ENCODE peak calls at places on chromosome 15, in four cellular contexts. U is progenitor cell of endocrine pancreas, Y is osteocyte, V is GM20000. F is an unnamed sample.

GRCh38 chr15:45120081-45120972 is 6.2 kb downstream of the DUOXA2 start:
- DNase-seq in U (no peak), Y (no peak), V (no peak), F (no peak)

GRCh38 chr15:96115642-96116041 is 214.9 kb upstream of the NR2F2 start:
- DNase-seq in U (no peak), Y (no peak), V (no peak), F (no peak)

GRCh38 chr15:77371850-77372249 is 48.1 kb downstream of the PEAK1 start:
- DNase-seq in U (no peak), Y (no peak), V (peak), F (no peak)

GRCh38 chr15:60081976-60082375 is 77.9 kb downstream of the FOXB1 start:
- DNase-seq in U (no peak), Y (no peak), V (no peak), F (no peak)

GRCh38 chr15:65054333-65055200 is 9.4 kb downstream of the SLC51B start:
- DNase-seq in U (peak), Y (peak), V (peak), F (peak)

GRCh38 chr15:94470492-94470891 is 239.1 kb downstream of the MCTP2 start:
- DNase-seq in U (no peak), Y (no peak), V (no peak), F (no peak)

GRCh38 chr15:38069001-38069400 is 134.6 kb downstream of the TMCO5A start:
- DNase-seq in U (no peak), Y (no peak), V (peak), F (peak)

GRCh38 chr15:49521802-49522201 is 98.8 kb downstream of the FGF7 start:
- DNase-seq in U (no peak), Y (no peak), V (no peak), F (no peak)

GRCh38 chr15:80595391-80595790 is 99.7 kb upstream of the ABHD17C start:
- DNase-seq in U (no peak), Y (no peak), V (no peak), F (no peak)

GRCh38 chr15:38192496-38192895 is 60.1 kb upstream of the SPRED1 start:
- DNase-seq in U (no peak), Y (no peak), V (no peak), F (no peak)

GRCh38 chr15:59140422-59141226 is 35.7 kb downstream of the CCNB2 start:
- DNase-seq in U (no peak), Y (peak), V (peak), F (no peak)

GRCh38 chr15:52997123-52997522 is 207.0 kb upstream of the ONECUT1 start:
- DNase-seq in U (no peak), Y (no peak), V (no peak), F (no peak)

GRCh38 chr15:78599189-78599588 is 21.6 kb downstream of the CHRNA3 start:
- DNase-seq in U (no peak), Y (no peak), V (no peak), F (no peak)

GRCh38 chr15:44710236-44711088 is 661 bp downstream of the PATL2 start:
- DNase-seq in U (no peak), Y (no peak), V (peak), F (peak)

GRCh38 chr15:35991386-35991785 is 445.4 kb upstream of the DPH6 start:
- DNase-seq in U (no peak), Y (no peak), V (no peak), F (no peak)

GRCh38 chr15:90561344-90562244 is 31.9 kb downstream of the CRTC3 start:
- DNase-seq in U (no peak), Y (no peak), V (no peak), F (peak)

GRCh38 chr15:100111103-100112060 is 230.4 kb downstream of the ADAMTS17 start:
- DNase-seq in U (no peak), Y (no peak), V (no peak), F (peak)

GRCh38 chr15:68765602-68766368 is 54.9 kb downstream of the ANP32A start:
- DNase-seq in U (no peak), Y (peak), V (no peak), F (no peak)

GRCh38 chr15:47331796-47332480 is 385.4 kb upstream of the SEMA6D start:
- DNase-seq in U (no peak), Y (no peak), V (no peak), F (no peak)

GRCh38 chr15:92294759-92295158 is 98.9 kb upstream of the ST8SIA2 start:
- DNase-seq in U (no peak), Y (no peak), V (no peak), F (no peak)

GRCh38 chr15:90035095-90035834 is 34.1 kb downstream of the ZNF710 start:
- DNase-seq in U (no peak), Y (no peak), V (no peak), F (no peak)

GRCh38 chr15:41283653-41284424 is 48.6 kb downstream of the OIP5 start:
- DNase-seq in U (peak), Y (peak), V (peak), F (peak)

GRCh38 chr15:44193651-44194396 is 1.2 kb downstream of the FRMD5 start:
- DNase-seq in U (no peak), Y (no peak), V (peak), F (peak)

GRCh38 chr15:64653757-64654156 is 121.6 kb downstream of the RBPMS2 start:
- DNase-seq in U (no peak), Y (no peak), V (no peak), F (no peak)

GRCh38 chr15:40361640-40362039 is 3.6 kb downstream of the DISP2 start:
- DNase-seq in U (no peak), Y (no peak), V (no peak), F (no peak)

GRCh38 chr15:87597346-87598052 is 659.0 kb downstream of the NTRK3 start:
- DNase-seq in U (no peak), Y (no peak), V (no peak), F (peak)

GRCh38 chr15:51888593-51889195 is 59.2 kb downstream of the TMOD3 start:
- DNase-seq in U (no peak), Y (no peak), V (peak), F (no peak)

GRCh38 chr15:86555114-86555513 is 475.4 kb downstream of the AGBL1 start:
- DNase-seq in U (no peak), Y (no peak), V (no peak), F (no peak)

GRCh38 chr15:71071529-71071928 is 43.7 kb upstream of the THSD4 start:
- DNase-seq in U (no peak), Y (no peak), V (no peak), F (no peak)

GRCh38 chr15:22786868-22787698 is 639 bp downstream of the NIPA1 start:
- DNase-seq in U (peak), Y (no peak), V (peak), F (peak)

GRCh38 chr15:99424978-99425665 is 140.7 kb upstream of the MEF2A start:
- DNase-seq in U (no peak), Y (no peak), V (peak), F (peak)

GRCh38 chr15:78055923-78056713 is 21.4 kb downstream of the TBC1D2B start:
- DNase-seq in U (no peak), Y (no peak), V (no peak), F (no peak)

GRCh38 chr15:57951328-57951932 is 114.1 kb downstream of the ALDH1A2 start:
- DNase-seq in U (no peak), Y (no peak), V (no peak), F (no peak)

GRCh38 chr15:58374147-58374546 is 57.6 kb upstream of the LIPC start:
- DNase-seq in U (no peak), Y (no peak), V (no peak), F (no peak)

GRCh38 chr15:97200161-97200560 is 760.3 kb upstream of the ARRDC4 start:
- DNase-seq in U (no peak), Y (no peak), V (no peak), F (no peak)

GRCh38 chr15:80695911-80696651 is 971 bp downstream of the ABHD17C start:
- DNase-seq in U (no peak), Y (no peak), V (no peak), F (peak)

GRCh38 chr15:63334821-63335220 is 46.8 kb downstream of the CA12 start:
- DNase-seq in U (no peak), Y (no peak), V (no peak), F (no peak)

GRCh38 chr15:41125950-41126642 is 10.0 kb upstream of the INO80 start:
- DNase-seq in U (no peak), Y (no peak), V (no peak), F (no peak)

GRCh38 chr15:73329501-73330200 is 39.1 kb downstream of the HCN4 start:
- DNase-seq in U (no peak), Y (no peak), V (no peak), F (no peak)

GRCh38 chr15:24678485-24678884 is 2.9 kb downstream of the NPAP1 start:
- DNase-seq in U (no peak), Y (no peak), V (no peak), F (no peak)
- TF ChIP-seq CTCF in U (no peak), Y (no peak), V (no peak), F (no peak)

GRCh38 chr15:29854413-29854812 is 32.1 kb upstream of the TJP1 start:
- DNase-seq in U (no peak), Y (no peak), V (no peak), F (no peak)
- TF ChIP-seq CTCF in U (no peak), Y (no peak), V (no peak), F (no peak)

GRCh38 chr15:101539930-101540329 is 50.4 kb upstream of the PCSK6 start:
- DNase-seq in U (no peak), Y (peak), V (no peak), F (no peak)

GRCh38 chr15:101541501-101542292 is 52.2 kb upstream of the PCSK6 start:
- DNase-seq in U (no peak), Y (no peak), V (no peak), F (no peak)

GRCh38 chr15:101539492-101539891 is 50.0 kb upstream of the PCSK6 start:
- DNase-seq in U (no peak), Y (peak), V (no peak), F (no peak)

GRCh38 chr15:101538996-101539395 is 49.5 kb upstream of the PCSK6 start:
- DNase-seq in U (no peak), Y (peak), V (no peak), F (no peak)

DNA sequence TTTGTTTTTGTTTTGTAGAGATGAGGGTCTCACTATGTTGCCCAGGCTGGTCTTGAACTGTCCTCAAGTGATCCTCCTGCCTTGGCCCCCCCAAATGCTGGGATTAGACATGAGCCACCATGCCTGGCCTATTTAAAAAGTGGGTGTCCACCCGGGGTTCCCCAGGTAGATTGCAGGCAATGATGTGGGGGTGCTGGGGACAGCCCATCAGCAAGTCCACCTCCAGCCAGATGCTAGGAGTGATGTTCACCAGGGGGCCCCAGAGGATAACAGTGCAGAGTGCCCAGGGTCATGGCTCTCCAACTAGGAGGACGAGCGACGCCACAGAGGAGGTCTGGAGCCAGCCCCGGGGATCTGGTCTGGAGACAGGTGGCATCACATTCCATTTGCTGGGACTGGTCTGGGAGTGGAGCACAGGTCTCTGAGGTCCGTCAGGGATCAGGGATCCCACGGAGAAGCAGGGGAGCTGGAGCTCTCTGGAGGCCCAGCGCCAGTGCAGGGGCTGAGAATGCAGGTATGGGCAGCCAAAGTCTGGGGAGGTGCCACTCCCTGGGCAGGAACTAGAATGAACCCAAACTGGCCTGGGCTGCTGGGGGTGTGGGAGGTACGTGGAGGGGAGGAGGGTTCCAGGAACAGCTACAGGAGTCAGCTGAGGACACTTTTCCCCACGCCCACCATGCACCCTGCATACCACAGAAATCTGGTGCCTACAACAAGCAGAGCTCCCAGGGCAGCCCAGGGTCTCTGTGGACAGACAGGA is 51.2 kb upstream of the PCSK6 start:
- DNase-seq in U (no peak), Y (peak), V (no peak), F (peak)
- TF ChIP-seq CTCF in U (no peak), Y (no peak), V (no peak), F (no peak)

DNA sequence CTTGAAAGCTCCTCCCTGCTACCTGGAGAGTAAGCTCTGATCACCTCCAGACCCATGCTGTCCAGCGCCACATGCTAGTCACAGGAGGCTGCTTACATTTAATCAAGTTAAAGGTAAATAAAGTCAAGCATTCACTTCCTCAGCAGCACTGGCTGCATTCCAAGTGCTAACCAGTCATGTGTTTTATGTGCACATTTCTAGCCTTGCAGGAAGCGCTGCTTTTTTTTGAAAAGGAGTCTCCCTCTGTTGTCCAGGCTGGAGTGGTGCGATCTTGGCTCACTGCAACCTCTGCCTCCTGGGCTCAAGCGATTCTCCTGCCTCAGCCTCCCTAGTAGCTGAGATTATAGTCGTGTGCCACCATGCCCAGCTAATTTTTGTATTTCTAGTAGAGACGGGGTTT is 279.2 kb downstream of the GABRG3 start:
- DNase-seq in U (no peak), Y (no peak), V (no peak), F (no peak)
- TF ChIP-seq CTCF in U (no peak), Y (peak), V (no peak), F (no peak)

DNA sequence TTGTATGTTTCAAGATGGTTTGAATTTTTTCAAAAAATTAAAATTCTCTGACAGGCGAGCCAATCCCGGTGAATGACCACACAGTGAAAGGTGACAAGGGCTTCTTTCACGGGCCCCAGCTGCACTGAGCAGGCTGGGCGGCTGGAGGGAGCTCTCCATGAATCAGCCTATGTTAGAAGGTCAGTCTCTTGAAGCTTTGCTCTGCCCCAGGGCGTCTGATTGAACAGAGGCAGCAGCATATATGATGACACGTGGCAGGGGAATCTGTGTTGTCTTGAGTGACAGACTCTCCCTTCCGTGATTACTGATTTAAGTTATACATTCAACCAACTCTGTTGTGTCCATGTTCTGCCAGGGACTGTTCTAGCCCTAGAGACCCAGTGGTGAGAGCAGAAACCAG is 51.5 kb downstream of the ISG20 start:
- DNase-seq in U (no peak), Y (no peak), V (no peak), F (no peak)
- TF ChIP-seq CTCF in U (no peak), Y (no peak), V (no peak), F (no peak)

GRCh38 chr15:82538961-82539689 is 1.1 kb downstream of the RPS17 start:
- DNase-seq in U (no peak), Y (no peak), V (no peak), F (no peak)
- TF ChIP-seq CTCF in U (no peak), Y (no peak), V (no peak), F (no peak)

GRCh38 chr15:66264853-66265252 is 11.3 kb upstream of the MEGF11 start:
- DNase-seq in U (no peak), Y (no peak), V (no peak), F (no peak)
- TF ChIP-seq CTCF in U (no peak), Y (no peak), V (no peak), F (no peak)

GRCh38 chr15:101264911-101265641 is 12.2 kb downstream of the SELENOS start:
- DNase-seq in U (no peak), Y (no peak), V (peak), F (no peak)
- TF ChIP-seq CTCF in U (no peak), Y (no peak), V (no peak), F (no peak)

GRCh38 chr15:74630284-74631086 is 14.8 kb downstream of the CLK3 start:
- DNase-seq in U (no peak), Y (no peak), V (no peak), F (no peak)
- TF ChIP-seq CTCF in U (no peak), Y (no peak), V (no peak), F (no peak)

GRCh38 chr15:69780374-69780773 is 317.3 kb downstream of the TLE3 start:
- DNase-seq in U (no peak), Y (no peak), V (no peak), F (no peak)

GRCh38 chr15:69782155-69782658 is 315.5 kb downstream of the TLE3 start:
- DNase-seq in U (no peak), Y (peak), V (no peak), F (no peak)

GRCh38 chr15:69781411-69782125 is 316.1 kb downstream of the TLE3 start:
- DNase-seq in U (no peak), Y (peak), V (no peak), F (no peak)

GRCh38 chr15:69780981-69781380 is 316.7 kb downstream of the TLE3 start:
- DNase-seq in U (no peak), Y (no peak), V (no peak), F (no peak)

GRCh38 chr15:69777356-69777755 is 320.4 kb downstream of the TLE3 start:
- DNase-seq in U (no peak), Y (no peak), V (no peak), F (no peak)
- TF ChIP-seq CTCF in U (no peak), Y (no peak), V (no peak), F (no peak)